ENCODE peak calls at places on chromosomes 13 and 19, in four cellular contexts. J is GM12878, K is K562, Q is HepG2. Y is an unnamed sample.

GRCh38 chr19:3556978-3557460 is 367 bp downstream of the MFSD12 start:
- DNase-seq in K (peak; percentile 71), J (no peak), Q (no peak), Y (peak; percentile 46)

GRCh38 chr19:33441277-33441699 is 67.8 kb downstream of the CEBPG start:
- DNase-seq in J (no peak), Q (no peak), K (no peak), Y (no peak)

GRCh38 chr19:7644550-7644877 is 7.6 kb downstream of the STXBP2 start:
- DNase-seq in J (no peak), K (no peak), Q (no peak), Y (no peak)

GRCh38 chr13:67554296-67554695 is 324.2 kb upstream of the PCDH9 start:
- DNase-seq in K (no peak), Q (no peak), J (no peak), Y (no peak)

GRCh38 chr19:38073806-38074685 is 150.0 kb downstream of the DPF1 start:
- DNase-seq in J (no peak), Q (peak; percentile 67), K (no peak), Y (no peak)

GRCh38 chr19:16915135-16915534 is 26.3 kb downstream of the F2RL3 start:
- DNase-seq in Q (no peak), J (no peak), K (no peak), Y (no peak)

GRCh38 chr19:4640247-4641000 is 1.1 kb downstream of the TNFAIP8L1 start:
- DNase-seq in K (no peak), Q (peak; percentile 66), J (no peak), Y (no peak)

GRCh38 chr13:80213201-80213600 is 127.7 kb downstream of the SPRY2 start:
- DNase-seq in Q (no peak), K (no peak), J (no peak), Y (no peak)

GRCh38 chr19:45508931-45509691 is 1.8 kb downstream of the VASP start:
- DNase-seq in J (peak; percentile 69), K (peak; percentile 89), Q (peak; percentile 63), Y (peak; percentile 81)

DNA sequence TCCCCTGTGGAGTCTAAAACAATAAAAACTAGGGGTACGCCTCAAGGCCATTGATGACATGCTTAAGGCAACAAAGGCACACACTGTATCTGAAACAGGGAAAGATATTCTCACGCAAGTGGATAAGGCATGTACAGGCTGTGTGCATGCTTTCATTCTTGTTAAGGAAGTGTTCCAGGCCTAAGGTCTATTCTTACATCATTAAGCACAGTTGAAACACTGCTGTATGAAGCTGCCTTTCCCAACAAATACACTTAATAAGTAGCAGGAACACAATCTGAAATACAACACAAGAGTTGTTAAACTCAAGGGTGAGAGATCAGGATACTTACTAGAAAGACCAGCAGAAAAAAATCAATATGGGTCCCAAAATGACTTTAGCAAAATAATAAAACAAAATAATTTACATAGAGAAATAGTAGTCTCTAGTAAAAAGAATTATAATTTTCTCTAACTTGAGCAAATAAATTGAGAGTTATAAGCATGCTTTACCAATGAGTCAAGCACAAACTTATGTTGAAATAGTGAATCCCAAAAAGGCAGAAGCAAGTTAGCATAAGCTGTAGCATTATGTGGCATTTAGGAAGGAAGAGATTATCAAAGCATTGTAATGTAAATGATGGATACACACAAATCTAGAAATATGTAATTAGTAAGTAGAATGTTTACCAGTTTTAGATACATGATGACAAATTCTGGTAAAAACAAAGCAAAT is 796.9 kb downstream of the SLITRK1 start:
- DNase-seq in J (no peak), Q (no peak), K (no peak), Y (no peak)
- TF ChIP-seq POLR2AphosphoS2 in J (no peak), Q (no peak), K (no peak), Y (no peak)

DNA sequence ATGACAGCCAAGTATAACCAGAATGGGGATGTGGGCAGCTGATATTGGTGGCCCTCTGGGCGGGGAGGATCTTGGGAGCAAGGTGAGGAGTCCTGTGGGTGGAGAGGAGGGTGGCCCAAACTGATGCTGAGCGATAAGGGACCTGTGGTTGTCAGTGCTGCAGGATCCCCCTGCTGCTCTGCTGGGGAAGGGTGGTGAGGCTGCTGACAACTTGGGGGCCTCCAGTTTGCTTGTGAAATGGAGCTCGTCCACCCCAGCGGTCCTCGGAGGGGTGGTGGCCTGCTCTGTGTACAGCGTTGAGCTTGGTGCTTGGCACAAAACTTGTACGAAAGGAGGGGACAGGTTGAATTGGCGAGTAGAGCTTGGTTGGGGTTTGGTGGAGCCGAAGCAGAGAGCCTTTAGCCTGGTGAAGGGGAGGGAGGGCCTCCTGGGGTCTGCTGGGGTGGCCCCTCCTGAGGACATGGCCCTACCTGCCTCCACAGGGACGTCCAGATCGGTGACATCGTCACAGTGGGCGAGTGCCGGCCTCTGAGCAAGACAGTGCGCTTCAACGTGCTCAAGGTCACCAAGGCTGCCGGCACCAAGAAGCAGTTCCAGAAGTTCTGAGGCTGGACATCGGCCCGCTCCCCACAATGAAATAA is 2.9 kb downstream of the RPS11 start:
- DNase-seq in K (no peak), J (no peak), Q (no peak), Y (no peak)
- TF ChIP-seq POLR2AphosphoS2 in K (no peak), J (no peak), Q (no peak), Y (no peak)

GRCh38 chr19:39212377-39212742 is 8.3 kb upstream of the SYCN start:
- DNase-seq in J (peak; percentile 2), K (peak; percentile 68), Q (no peak), Y (no peak)
- TF ChIP-seq POLR2AphosphoS2 in J (no peak), K (no peak), Q (no peak), Y (no peak)

DNA sequence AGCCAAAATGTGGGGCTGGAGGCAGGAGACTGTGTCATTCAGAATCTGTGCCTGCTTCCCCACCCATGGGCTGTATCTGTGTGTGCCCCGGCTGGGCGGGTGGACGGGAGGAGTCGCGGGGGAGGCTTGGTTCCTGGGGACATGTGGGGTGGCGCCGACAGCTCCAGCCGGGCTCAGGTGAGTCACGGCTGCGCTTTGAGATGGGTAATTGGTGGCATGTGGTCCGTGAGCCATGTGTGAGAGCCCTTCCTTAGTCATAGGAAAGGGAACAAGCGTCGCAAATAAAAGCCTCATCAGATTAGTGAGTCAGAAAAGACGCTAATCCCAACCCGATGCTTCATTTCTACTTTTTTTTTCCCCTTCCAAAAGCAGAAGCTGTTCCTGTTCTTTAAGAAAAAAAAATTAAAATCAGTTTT is 118.6 kb upstream of the ZNF536 start:
- DNase-seq in Q (no peak), J (no peak), K (no peak), Y (no peak)
- TF ChIP-seq POLR2AphosphoS2 in Q (no peak), J (no peak), K (no peak), Y (no peak)

Y was measured in A549.